ENCODE peak calls at places on chromosomes 12 and 14, in nine cellular contexts. N is endothelial cell of umbilical vein, K is neuronal stem cell, X is K562, T is GM23338, S is DND-41, C is H9, M is fibroblast of lung, D is OCI-LY7. E is an unnamed sample.

GRCh38 chr12:120062976-120063579 is 53.5 kb downstream of the RAB35 start:
- DNase-seq in D (no peak), X (no peak), C (no peak), M (no peak), K (no peak), T (no peak), N (no peak), S (no peak), E (no peak)

GRCh38 chr12:11761869-11762567 is 112.5 kb downstream of the ETV6 start:
- DNase-seq in M (no peak), S (no peak), C (no peak), T (no peak), K (no peak), D (peak; percentile 74), X (no peak), N (no peak), E (no peak)

GRCh38 chr14:61649283-61649682 is 46.0 kb upstream of the HIF1A start:
- DNase-seq in N (no peak), K (no peak), C (no peak), D (no peak), X (no peak), T (no peak), M (no peak), S (no peak), E (no peak)

GRCh38 chr14:102338724-102339123 is 19.2 kb downstream of the ZNF839 start:
- DNase-seq in T (peak; percentile 30), C (no peak), N (no peak), S (no peak), D (no peak), X (no peak), M (no peak), K (no peak), E (no peak)

GRCh38 chr12:69130064-69130463 is 109.3 kb upstream of the CPSF6 start:
- DNase-seq in S (no peak), X (no peak), D (no peak), K (no peak), T (no peak), N (no peak), C (no peak), M (peak; percentile 1), E (no peak)

GRCh38 chr14:23627961-23628360 is 8.2 kb upstream of the DHRS2 start:
- DNase-seq in S (no peak), X (no peak), C (no peak), D (no peak), N (no peak), K (no peak), T (no peak), M (no peak), E (no peak)

GRCh38 chr14:73753043-73753886 is 39.1 kb upstream of the PNMA1 start:
- DNase-seq in D (peak; percentile 17), K (no peak), X (peak; percentile 75), N (peak; percentile 99), S (peak; percentile 28), T (no peak), M (no peak), C (peak; percentile 27), E (no peak)

GRCh38 chr12:26135571-26135970 is 10.7 kb upstream of the BHLHE41 start:
- DNase-seq in M (no peak), C (no peak), N (no peak), K (no peak), X (no peak), S (no peak), T (no peak), D (no peak), E (peak; percentile 47)

GRCh38 chr12:17503742-17504141 is 586.3 kb downstream of the RERGL start:
- DNase-seq in C (no peak), X (no peak), N (no peak), S (no peak), M (no peak), D (no peak), T (peak; percentile 10), K (no peak), E (no peak)

GRCh38 chr12:40668095-40668494 is 24.1 kb upstream of the CNTN1 start:
- DNase-seq in C (no peak), D (no peak), X (no peak), S (no peak), T (no peak), N (no peak), K (no peak), M (no peak), E (no peak)

GRCh38 chr12:108257004-108257403 is 82.1 kb downstream of the CMKLR1 start:
- DNase-seq in S (no peak), D (no peak), T (no peak), X (no peak), C (no peak), N (no peak), M (no peak), K (no peak), E (no peak)
- H2AFZ ChIP-seq in S (no peak overlapping the region), D (no peak overlapping the region), T (no peak overlapping the region), X (no peak overlapping the region), C (no peak overlapping the region), N (no peak overlapping the region), M (no peak overlapping the region), K (no peak overlapping the region), E (no peak overlapping the region)

GRCh38 chr12:88342434-88342833 is 200.3 kb downstream of the TMTC3 start:
- DNase-seq in K (no peak), M (no peak), C (no peak), N (no peak), S (no peak), X (no peak), T (no peak), D (no peak), E (no peak)

GRCh38 chr12:88338486-88338885 is 196.4 kb downstream of the TMTC3 start:
- DNase-seq in S (no peak), K (no peak), N (no peak), C (no peak), T (no peak), X (no peak), D (no peak), M (no peak), E (peak; percentile 40)

GRCh38 chr12:88339254-88339949 is 197.3 kb downstream of the TMTC3 start:
- DNase-seq in N (no peak), D (no peak), X (no peak), C (no peak), M (peak; percentile 85), K (no peak), S (no peak), T (no peak), E (peak; percentile 88)

GRCh38 chr12:88336071-88336768 is 194.1 kb downstream of the TMTC3 start:
- DNase-seq in D (no peak), M (no peak), X (no peak), N (no peak), C (no peak), K (no peak), T (no peak), S (no peak), E (no peak)

GRCh38 chr12:88339966-88340365 is 197.9 kb downstream of the TMTC3 start:
- DNase-seq in N (no peak), M (peak; percentile 22), C (no peak), S (no peak), T (no peak), X (no peak), K (no peak), D (no peak), E (no peak)
- H2AFZ ChIP-seq in N (no peak overlapping the region), M (no peak overlapping the region), C (no peak overlapping the region), S (no peak overlapping the region), T (no peak overlapping the region), X (no peak overlapping the region), K (no peak overlapping the region), D (no peak overlapping the region), E (peak overlapping the region; percentile 23)

GRCh38 chr12:51210690-51211395 is 7.0 kb downstream of the POU6F1 start:
- DNase-seq in D (no peak), M (no peak), X (no peak), K (no peak), T (no peak), N (no peak), C (no peak), S (no peak), E (no peak)

GRCh38 chr12:51209259-51209658 is 8.6 kb downstream of the POU6F1 start:
- DNase-seq in N (no peak), X (no peak), S (no peak), C (no peak), M (no peak), K (no peak), T (no peak), D (no peak), E (no peak)

GRCh38 chr12:51202650-51203198 is 15.1 kb downstream of the POU6F1 start:
- DNase-seq in X (no peak), M (no peak), D (no peak), K (no peak), N (no peak), T (no peak), S (no peak), C (no peak), E (no peak)

GRCh38 chr12:51205350-51205749 is 12.5 kb downstream of the POU6F1 start:
- DNase-seq in D (no peak), T (no peak), N (no peak), X (no peak), S (no peak), K (no peak), M (no peak), C (no peak), E (no peak)

DNA sequence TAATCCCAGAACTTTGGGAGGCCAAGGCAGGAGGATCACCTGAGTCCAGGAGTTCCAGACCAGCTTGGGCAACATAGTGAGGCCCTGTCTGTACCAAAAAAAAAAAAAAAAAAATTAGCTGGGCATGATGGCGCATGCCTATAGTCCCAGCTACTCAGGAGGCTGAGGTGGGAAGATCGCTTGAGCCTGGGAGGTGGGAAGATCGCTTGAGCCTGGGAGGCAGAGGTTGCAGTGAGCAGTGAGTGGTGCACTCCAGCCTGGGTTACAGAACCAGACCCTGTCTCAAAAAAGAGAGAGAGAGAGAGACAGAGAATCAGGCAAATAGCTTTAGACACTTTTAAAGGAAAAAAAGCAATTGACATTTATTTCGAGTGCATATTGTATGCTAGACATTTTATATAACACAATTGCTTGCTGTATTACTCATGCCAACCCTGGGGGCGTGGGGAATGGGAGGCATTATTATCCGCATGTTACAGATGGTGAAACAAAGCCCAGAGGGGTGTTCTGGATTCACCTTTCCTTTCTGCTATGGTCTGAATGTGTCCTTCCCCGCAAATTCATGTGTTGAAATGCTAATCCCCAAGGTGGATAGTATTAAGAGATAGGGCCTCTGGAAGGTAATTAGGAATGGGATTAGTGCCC is 9.7 kb downstream of the POU6F1 start:
- DNase-seq in C (no peak), X (no peak), D (no peak), M (no peak), T (no peak), K (no peak), S (no peak), N (no peak), E (no peak)
- H2AFZ ChIP-seq in C (no peak overlapping the region), X (no peak overlapping the region), D (no peak overlapping the region), M (no peak overlapping the region), T (no peak overlapping the region), K (no peak overlapping the region), S (no peak overlapping the region), N (no peak overlapping the region), E (no peak overlapping the region)

DNA sequence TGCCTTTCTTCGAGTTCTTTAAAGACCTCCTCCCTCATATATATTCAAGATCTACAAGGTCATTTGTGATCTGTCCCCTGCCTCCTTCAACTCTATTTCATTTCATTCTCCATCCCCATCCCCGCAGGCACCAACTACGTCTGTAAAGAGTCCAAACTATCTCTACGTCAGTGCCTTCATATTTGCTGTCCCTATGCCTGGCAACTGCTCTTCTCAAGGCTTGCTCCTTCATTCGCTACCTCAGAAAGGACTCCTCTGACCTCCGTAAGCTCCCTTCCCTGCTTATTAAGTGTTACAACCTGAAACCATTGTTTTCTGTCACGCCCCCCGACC is 650 bp downstream of the LLPH start:
- DNase-seq in X (no peak), S (no peak), N (no peak), D (no peak), T (no peak), C (no peak), K (no peak), M (no peak), E (peak; percentile 23)
- H2AFZ ChIP-seq in X (peak overlapping the region; percentile 96), S (peak overlapping the region; percentile 85), N (peak overlapping the region; percentile 93), D (peak overlapping the region; percentile 88), T (peak overlapping the region; percentile 97), C (no peak overlapping the region), K (peak overlapping the region; percentile 94), M (peak overlapping the region; percentile 96), E (peak overlapping the region; percentile 94)

GRCh38 chr14:49988080-49988990 is 95.5 kb downstream of the ARF6 start:
- DNase-seq in D (no peak), N (no peak), T (no peak), M (no peak), K (no peak), C (no peak), S (no peak), X (no peak), E (no peak)
- H2AFZ ChIP-seq in D (no peak overlapping the region), N (no peak overlapping the region), T (peak overlapping the region; percentile 90), M (no peak overlapping the region), K (peak overlapping the region; percentile 30), C (no peak overlapping the region), S (no peak overlapping the region), X (peak overlapping the region; percentile 40), E (peak overlapping the region; percentile 3)

E was measured in astrocyte.